ENCODE peak calls at places on chromosomes 16 and 17, in four cellular contexts. C is hepatocyte, Z is mucosa of descending colon, U is fibroblast of pulmonary artery. E is an unnamed sample.

GRCh38 chr17:60631119-60631518 is 31.1 kb downstream of the PPM1D start:
- DNase-seq in Z (no peak), U (no peak), C (no peak), E (no peak)

GRCh38 chr17:1490643-1491405 is 1.7 kb downstream of the MYO1C start:
- DNase-seq in C (peak; percentile 83), U (no peak), Z (peak; percentile 89), E (peak; percentile 26)

GRCh38 chr16:57540387-57540786 is 2.1 kb upstream of the ADGRG5 start:
- DNase-seq in Z (no peak), U (no peak), C (no peak), E (no peak)

GRCh38 chr16:5041604-5042133 is 7.9 kb upstream of the NAGPA start:
- DNase-seq in C (peak; percentile 42), Z (no peak), U (peak; percentile 31), E (peak; percentile 42)

GRCh38 chr17:72358465-72358864 is 237.6 kb downstream of the SOX9 start:
- DNase-seq in C (no peak), U (peak; percentile 81), Z (no peak), E (peak; percentile 91)

GRCh38 chr16:84611041-84611440 is 6.8 kb downstream of the COTL1 start:
- DNase-seq in Z (no peak), C (no peak), U (peak; percentile 73), E (peak; percentile 77)

GRCh38 chr17:47797797-47798196 is 23.8 kb downstream of the OSBPL7 start:
- DNase-seq in U (peak; percentile 33), C (no peak), Z (no peak), E (peak; percentile 19)

GRCh38 chr17:19386974-19387920 is at the start of gene MFAP4:
- DNase-seq in C (peak; percentile 90), U (peak; percentile 95), Z (peak; percentile 61), E (peak; percentile 98)

GRCh38 chr16:50038756-50039529 is 13.9 kb downstream of the CNEP1R1 start:
- DNase-seq in C (peak; percentile 19), U (no peak), Z (peak; percentile 56), E (no peak)

GRCh38 chr16:10039220-10040096 is 142.8 kb downstream of the GRIN2A start:
- DNase-seq in C (peak; percentile 35), U (no peak), Z (no peak), E (peak; percentile 11)

GRCh38 chr16:67086829-67087228 is 22.9 kb upstream of the PHAF1 start:
- DNase-seq in Z (no peak), C (no peak), U (peak; percentile 67), E (peak; percentile 79)

GRCh38 chr16:13335894-13336293 is 434.5 kb downstream of the SHISA9 start:
- DNase-seq in C (no peak), Z (no peak), U (no peak), E (no peak)

GRCh38 chr17:8121531-8122390 is 2.1 kb downstream of the HES7 start:
- DNase-seq in C (peak; percentile 88), U (peak; percentile 44), Z (peak; percentile 75), E (peak; percentile 45)

GRCh38 chr16:67857547-67858233 is 10.2 kb upstream of the CENPT start:
- DNase-seq in C (peak; percentile 91), U (peak; percentile 96), Z (peak; percentile 54), E (peak; percentile 90)

GRCh38 chr17:40884708-40885512 is at the start of gene KRT20:
- DNase-seq in C (no peak), U (no peak), Z (peak; percentile 57), E (no peak)

GRCh38 chr17:66508896-66509843 is 206.8 kb downstream of the PRKCA start:
- DNase-seq in C (peak; percentile 40), Z (peak; percentile 78), U (peak; percentile 77), E (peak; percentile 96)

GRCh38 chr16:55323637-55324490 is at the start of gene IRX6:
- DNase-seq in U (no peak), Z (no peak), C (peak; percentile 53), E (no peak)

GRCh38 chr16:55325458-55326109 is 1.6 kb downstream of the IRX6 start:
- DNase-seq in U (no peak), C (no peak), Z (no peak), E (no peak)

GRCh38 chr16:55326261-55326802 is 2.3 kb downstream of the IRX6 start:
- DNase-seq in Z (no peak), U (no peak), C (no peak), E (no peak)

GRCh38 chr16:55322327-55322726 is 1.7 kb upstream of the IRX6 start:
- DNase-seq in Z (no peak), U (no peak), C (no peak), E (no peak)

DNA sequence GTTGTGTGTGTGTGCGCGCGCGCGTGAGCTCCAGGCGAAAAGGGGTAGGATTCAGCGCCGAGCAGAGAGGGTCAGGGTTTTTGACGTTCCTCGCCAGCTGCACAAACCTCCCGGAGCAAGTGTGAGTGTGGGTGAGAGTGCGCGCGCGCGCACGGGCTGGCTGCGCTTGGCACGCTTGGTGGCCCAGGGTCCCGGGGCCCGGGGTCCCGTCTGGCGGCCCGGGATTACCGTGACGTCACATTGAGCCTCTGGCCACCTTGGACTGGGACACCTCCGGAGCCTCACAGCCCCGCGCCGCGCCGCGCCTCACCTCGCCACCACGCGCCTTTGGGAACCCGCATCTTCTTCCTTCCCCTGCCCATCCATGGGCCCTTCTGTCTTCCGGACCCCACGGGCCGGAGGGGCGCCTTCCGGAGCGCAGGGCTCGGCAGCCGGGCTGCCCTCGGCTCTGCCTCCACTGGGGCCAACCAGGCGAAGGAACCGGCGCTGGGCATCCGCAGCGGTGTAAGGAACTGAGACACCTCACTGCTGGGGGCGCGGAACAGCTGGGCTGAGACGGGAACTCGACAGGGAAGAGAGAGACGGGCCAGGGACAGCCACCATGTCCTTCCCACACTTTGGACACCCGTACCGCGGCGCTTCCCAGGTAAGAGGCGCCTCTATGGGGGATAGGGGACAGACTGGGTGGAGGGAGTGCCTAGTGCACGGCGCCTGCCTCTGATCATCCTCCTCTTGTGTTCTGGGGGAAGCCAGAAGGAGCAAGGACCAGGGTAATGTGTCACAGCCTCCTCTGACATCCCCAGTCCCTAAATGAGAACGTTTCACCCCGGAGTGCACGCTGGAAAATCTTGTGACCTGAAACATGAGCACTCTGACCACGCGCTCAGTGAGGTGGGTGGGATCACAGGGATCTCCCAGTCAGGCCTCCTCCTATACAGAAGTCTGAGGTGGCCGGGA is 766 bp downstream of the IRX6 start:
- DNase-seq in U (no peak), Z (no peak), C (no peak), E (no peak)
- H3K4me3 ChIP-seq in U (no peak overlapping the region), Z (no peak overlapping the region), C (no peak overlapping the region), E (no peak overlapping the region)

GRCh38 chr17:58269557-58270291 is 11.0 kb downstream of the MPO start:
- DNase-seq in U (no peak), Z (no peak), C (no peak), E (no peak)

GRCh38 chr17:58272367-58273280 is 8.1 kb downstream of the MPO start:
- DNase-seq in U (no peak), Z (no peak), C (no peak), E (no peak)

GRCh38 chr17:58268774-58269556 is 11.8 kb downstream of the MPO start:
- DNase-seq in U (no peak), C (no peak), Z (no peak), E (no peak)

GRCh38 chr17:58271532-58271931 is 9.2 kb downstream of the MPO start:
- DNase-seq in C (no peak), U (no peak), Z (no peak), E (no peak)

GRCh38 chr17:58270476-58271290 is 10.1 kb downstream of the MPO start:
- DNase-seq in U (no peak), Z (no peak), C (no peak), E (no peak)
- TF ChIP-seq CTCF in U (no peak), Z (no peak), C (no peak), E (peak; percentile 22)

GRCh38 chr17:16969931-16970906 is 1.7 kb downstream of the TNFRSF13B start:
- DNase-seq in U (no peak), Z (no peak), C (no peak), E (no peak)
- H3K4me3 ChIP-seq in U (no peak overlapping the region), Z (no peak overlapping the region), C (no peak overlapping the region), E (no peak overlapping the region)

GRCh38 chr17:68135141-68135887 is 99.8 kb downstream of the KPNA2 start:
- DNase-seq in C (no peak), U (no peak), Z (no peak), E (no peak)

GRCh38 chr17:68134731-68135130 is 99.2 kb downstream of the KPNA2 start:
- DNase-seq in Z (no peak), U (no peak), C (no peak), E (no peak)

GRCh38 chr17:68134046-68134637 is 98.6 kb downstream of the KPNA2 start:
- DNase-seq in C (no peak), Z (no peak), U (no peak), E (no peak)

GRCh38 chr17:68131456-68131855 is 95.9 kb downstream of the KPNA2 start:
- DNase-seq in U (no peak), Z (no peak), C (no peak), E (no peak)

GRCh38 chr17:68133370-68134045 is 98.0 kb downstream of the KPNA2 start:
- DNase-seq in C (no peak), U (no peak), Z (no peak), E (no peak)
- TF ChIP-seq CTCF in C (no peak), U (no peak), Z (no peak), E (no peak)

DNA sequence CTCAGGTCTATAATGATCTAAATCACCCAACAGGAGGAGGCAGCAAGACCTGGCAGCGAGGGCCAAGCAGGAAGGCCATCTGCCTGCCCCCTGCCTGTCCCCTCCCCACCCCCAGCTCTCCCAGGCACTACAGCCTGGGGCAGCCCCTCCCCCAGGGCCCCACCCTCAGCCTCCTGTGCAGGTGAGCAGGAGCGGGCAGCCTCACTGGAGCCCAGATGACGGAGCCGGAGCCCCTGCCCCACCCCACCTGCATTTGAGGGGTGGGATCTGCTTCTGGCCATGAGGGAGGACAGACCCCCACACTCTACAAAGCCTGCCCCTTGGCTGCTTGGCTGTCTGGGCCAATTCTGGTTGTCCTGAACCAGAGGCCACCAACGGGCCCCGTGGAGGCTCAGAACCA is 12.4 kb upstream of the BAHCC1 start:
- DNase-seq in Z (no peak), C (no peak), U (no peak), E (no peak)
- H3K4me3 ChIP-seq in Z (no peak overlapping the region), C (no peak overlapping the region), U (no peak overlapping the region), E (no peak overlapping the region)

GRCh38 chr16:85935957-85936760 is 37.2 kb downstream of the IRF8 start:
- DNase-seq in U (no peak), Z (no peak), C (no peak), E (no peak)
- TF ChIP-seq CTCF in U (no peak), Z (no peak), C (no peak), E (no peak)

GRCh38 chr17:81111066-81111465 is 54.2 kb upstream of the PVALEF start:
- DNase-seq in U (no peak), Z (no peak), C (no peak), E (no peak)

GRCh38 chr17:81115219-81115618 is 50.1 kb upstream of the PVALEF start:
- DNase-seq in Z (no peak), U (no peak), C (no peak), E (no peak)

GRCh38 chr17:81114694-81115093 is 50.6 kb upstream of the PVALEF start:
- DNase-seq in Z (no peak), U (no peak), C (no peak), E (no peak)

GRCh38 chr17:81112461-81112860 is 52.8 kb upstream of the PVALEF start:
- DNase-seq in Z (no peak), U (no peak), C (no peak), E (no peak)

GRCh38 chr17:81113158-81113724 is 52.1 kb upstream of the PVALEF start:
- DNase-seq in U (no peak), C (no peak), Z (no peak), E (no peak)
- H3K4me3 ChIP-seq in U (no peak overlapping the region), C (no peak overlapping the region), Z (no peak overlapping the region), E (no peak overlapping the region)

GRCh38 chr17:79667121-79667715 is 56.4 kb upstream of the RBFOX3 start:
- DNase-seq in Z (no peak), U (no peak), C (no peak), E (no peak)
- TF ChIP-seq CTCF in Z (no peak), U (no peak), C (no peak), E (no peak)

E was measured in fibroblast of the aortic adventitia.